ENCODE peak calls at places on chromosomes 1 and 21, in seven cellular contexts. I is hepatocyte, O is GM23338, C is fibroblast of lung, J is PC-9, Y is GM23248, M is PC-3. H is an unnamed sample.

GRCh38 chr1:59360170-59360569 is 63.3 kb downstream of the FGGY start:
- DNase-seq in M (peak), Y (peak), C (peak), I (no peak), O (no peak), J (peak), H (peak)

GRCh38 chr1:53721088-53721487 is 17.9 kb downstream of the GLIS1 start:
- DNase-seq in Y (no peak), M (no peak), C (no peak), O (no peak), I (no peak), J (no peak), H (no peak)

GRCh38 chr1:184986250-184986649 is 11.9 kb upstream of the NIBAN1 start:
- DNase-seq in C (peak), M (peak), I (peak), O (peak), J (no peak), Y (peak), H (peak)

GRCh38 chr1:227396539-227397355 is 78.5 kb upstream of the CDC42BPA start:
- DNase-seq in Y (no peak), O (no peak), J (no peak), C (no peak), I (no peak), M (no peak), H (peak)

GRCh38 chr1:28127617-28128257 is 39.3 kb upstream of the EYA3 start:
- DNase-seq in J (no peak), Y (no peak), I (no peak), O (no peak), M (no peak), C (no peak), H (no peak)

GRCh38 chr1:9293512-9294439 is 1.1 kb downstream of the SPSB1 start:
- DNase-seq in O (peak), M (peak), J (peak), Y (peak), C (peak), I (peak), H (no peak)

GRCh38 chr1:31243451-31244286 is 4.0 kb upstream of the NKAIN1 start:
- DNase-seq in Y (peak), O (no peak), J (no peak), C (peak), I (no peak), M (no peak), H (no peak)

GRCh38 chr1:190067592-190067991 is 410.1 kb downstream of the BRINP3 start:
- DNase-seq in M (peak), C (peak), I (peak), O (no peak), Y (no peak), J (no peak), H (peak)

GRCh38 chr1:204684551-204685235 is 845 bp downstream of the LRRN2 start:
- DNase-seq in I (no peak), J (peak), M (peak), O (peak), Y (no peak), C (no peak), H (no peak)

GRCh38 chr21:16116798-16117197 is 387.0 kb downstream of the USP25 start:
- DNase-seq in J (no peak), M (peak), Y (peak), I (no peak), O (no peak), C (peak), H (no peak)

GRCh38 chr1:190436615-190437014 is 41.0 kb downstream of the BRINP3 start:
- DNase-seq in I (no peak), O (no peak), C (peak), Y (peak), M (peak), J (no peak), H (peak)

GRCh38 chr21:33654412-33654811 is 12.1 kb downstream of the ITSN1 start:
- DNase-seq in M (no peak), J (no peak), C (no peak), I (no peak), Y (no peak), O (no peak), H (no peak)

GRCh38 chr1:16048573-16049189 is 5.1 kb downstream of the CLCNKB start:
- DNase-seq in Y (peak), I (peak), O (peak), M (no peak), C (peak), J (peak), H (no peak)

GRCh38 chr21:45071396-45072165 is 2.8 kb upstream of the ADARB1 start:
- DNase-seq in J (no peak), I (no peak), C (no peak), Y (no peak), O (no peak), M (no peak), H (no peak)

GRCh38 chr1:153699116-153699515 is 20.6 kb downstream of the NPR1 start:
- DNase-seq in Y (peak), I (no peak), O (no peak), C (peak), J (no peak), M (no peak), H (peak)

GRCh38 chr1:183804916-183805734 is at the start of gene RGL1:
- DNase-seq in O (peak), M (peak), C (peak), J (peak), I (peak), Y (peak), H (peak)

GRCh38 chr1:18253093-18253492 is 145.5 kb downstream of the IGSF21 start:
- DNase-seq in M (no peak), I (no peak), O (no peak), C (no peak), Y (no peak), J (no peak), H (no peak)

GRCh38 chr1:230163719-230164118 is 96.7 kb downstream of the GALNT2 start:
- DNase-seq in J (no peak), C (no peak), I (no peak), Y (peak), M (no peak), O (no peak), H (no peak)

GRCh38 chr1:24357011-24357410 is 37.9 kb downstream of the GRHL3 start:
- DNase-seq in O (no peak), M (no peak), Y (no peak), J (no peak), C (no peak), I (no peak), H (no peak)

GRCh38 chr1:216447898-216448568 is 24.8 kb upstream of the USH2A start:
- DNase-seq in J (no peak), C (no peak), M (peak), O (no peak), Y (no peak), I (no peak), H (peak)

GRCh38 chr21:38965910-38966504 is 160.3 kb downstream of the ETS2 start:
- DNase-seq in C (peak), M (no peak), J (peak), Y (no peak), I (peak), O (peak), H (no peak)

GRCh38 chr1:59434336-59434735 is 137.4 kb downstream of the FGGY start:
- DNase-seq in Y (peak), M (peak), O (no peak), J (peak), C (no peak), I (no peak), H (no peak)

GRCh38 chr1:54364613-54365012 is 41.6 kb downstream of the SSBP3 start:
- DNase-seq in O (no peak), Y (no peak), J (no peak), C (no peak), I (no peak), M (no peak), H (no peak)

GRCh38 chr21:40269239-40269638 is 402.0 kb downstream of the PCP4 start:
- DNase-seq in M (no peak), C (no peak), O (no peak), J (no peak), Y (no peak), I (no peak), H (no peak)

GRCh38 chr1:185045793-185046441 is 559 bp downstream of the RNF2 start:
- DNase-seq in Y (peak), O (peak), J (peak), M (no peak), I (peak), C (peak), H (peak)

GRCh38 chr1:33502726-33503125 is 30.3 kb downstream of the ZSCAN20 start:
- DNase-seq in M (no peak), Y (peak), I (no peak), J (no peak), C (no peak), O (no peak), H (peak)

GRCh38 chr1:182784556-182785171 is 4.9 kb upstream of the NPL start:
- DNase-seq in C (peak), M (peak), J (no peak), I (peak), O (peak), Y (peak), H (peak)

GRCh38 chr1:182786223-182787001 is 3.2 kb upstream of the NPL start:
- DNase-seq in I (peak), J (peak), M (peak), O (peak), Y (peak), C (peak), H (peak)

GRCh38 chr1:182787002-182787324 is 2.6 kb upstream of the NPL start:
- DNase-seq in J (no peak), Y (no peak), O (no peak), I (no peak), M (no peak), C (no peak), H (no peak)

GRCh38 chr1:182791464-182792179 is 2.0 kb downstream of the NPL start:
- DNase-seq in Y (no peak), I (no peak), C (no peak), J (no peak), M (no peak), O (no peak), H (no peak)

DNA sequence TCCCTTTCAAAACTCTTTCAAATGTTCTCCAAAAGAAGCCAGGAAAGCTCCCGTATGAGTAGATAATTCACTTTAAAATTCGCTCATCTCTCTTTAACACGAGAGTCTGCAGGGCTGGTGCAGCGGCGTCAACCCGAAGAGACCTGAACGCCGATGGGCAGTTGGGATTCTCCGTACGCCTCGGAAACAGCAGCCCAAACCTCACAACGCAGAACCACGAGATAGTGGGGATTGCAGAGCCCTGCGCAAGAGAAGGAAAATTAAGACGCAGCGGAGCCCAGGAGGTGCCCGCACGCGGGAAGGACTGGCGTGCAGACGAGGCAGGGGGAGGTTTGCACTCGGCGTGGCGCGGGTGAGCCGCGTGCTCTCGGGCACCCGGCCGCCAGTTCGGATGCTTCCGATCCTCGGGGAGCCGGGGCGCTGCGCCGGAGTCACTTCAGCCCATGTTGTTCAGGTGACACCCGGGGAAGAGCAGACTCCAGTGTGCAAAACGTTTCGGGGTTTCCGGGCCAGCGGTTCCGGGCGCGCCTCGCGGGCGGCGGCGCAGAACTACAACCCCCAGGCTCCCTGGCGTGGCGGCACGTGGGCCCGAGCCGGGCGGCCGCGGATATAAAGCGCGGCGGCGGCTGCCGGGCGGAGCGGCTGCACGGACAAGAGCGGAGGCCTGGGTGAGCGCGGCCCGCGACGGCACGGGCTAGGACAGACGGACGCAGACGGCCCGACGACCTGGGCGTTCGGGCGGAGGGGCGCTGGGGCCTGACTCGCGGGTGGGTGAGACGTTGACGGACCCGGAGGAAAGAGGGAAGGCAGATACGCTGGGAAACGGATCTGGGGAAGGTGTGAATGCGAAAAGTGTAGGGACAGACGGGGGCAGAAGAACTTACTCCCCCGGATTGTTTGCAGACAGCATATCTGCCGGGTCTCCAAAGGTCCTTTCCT is at the start of gene NPL:
- DNase-seq in C (peak), O (peak), J (peak), Y (peak), I (peak), M (peak), H (peak)
- TF ChIP-seq EZH2 in C (peak), O (peak), J (no peak), Y (no peak), I (peak), M (peak), H (no peak)

GRCh38 chr1:245156041-245156735 is 1.4 kb downstream of the KIF26B start:
- DNase-seq in C (peak), Y (peak), O (peak), J (peak), M (peak), I (peak), H (peak)
- TF ChIP-seq EZH2 in C (no peak), Y (no peak), O (no peak), J (no peak), M (no peak), I (no peak), H (no peak)

GRCh38 chr1:212606042-212606733 is 2.4 kb upstream of the ATF3 start:
- DNase-seq in M (no peak), O (no peak), Y (peak), I (no peak), C (no peak), J (no peak), H (no peak)

GRCh38 chr1:212605441-212605976 is 3.1 kb upstream of the ATF3 start:
- DNase-seq in M (no peak), Y (peak), C (no peak), I (no peak), J (no peak), O (no peak), H (peak)

GRCh38 chr1:212607924-212608208 is 695 bp upstream of the ATF3 start:
- DNase-seq in Y (peak), I (no peak), J (no peak), M (no peak), O (no peak), C (no peak), H (no peak)

GRCh38 chr1:212607206-212607923 is 1.2 kb upstream of the ATF3 start:
- DNase-seq in Y (no peak), C (no peak), I (no peak), J (peak), O (peak), M (peak), H (peak)

DNA sequence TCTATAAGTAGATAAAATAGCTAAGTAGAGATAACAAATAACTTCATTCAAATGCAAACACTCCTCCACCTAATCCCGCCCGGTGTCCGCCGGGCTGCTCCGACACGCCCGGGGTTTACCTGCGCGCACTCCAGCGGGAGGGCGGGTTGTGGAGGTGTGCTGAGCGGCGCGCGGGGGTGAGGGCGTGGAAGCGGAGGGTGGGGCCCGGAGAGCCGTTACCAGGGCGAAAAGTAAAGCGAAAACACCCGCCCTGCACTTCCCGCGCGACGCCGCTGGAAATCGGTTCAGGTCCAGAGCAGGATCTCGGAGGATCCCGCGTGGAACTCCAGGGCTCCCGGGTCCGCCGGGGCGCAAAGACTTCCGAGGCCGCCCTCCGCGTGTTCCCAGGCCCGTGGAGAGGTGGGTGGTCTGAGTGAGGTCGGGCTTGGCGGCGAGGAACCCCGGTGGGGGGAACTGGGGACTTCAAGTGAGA is 1.8 kb upstream of the ATF3 start:
- DNase-seq in Y (peak), M (peak), C (no peak), O (peak), J (peak), I (peak), H (peak)
- TF ChIP-seq EZH2 in Y (peak), M (peak), C (no peak), O (peak), J (peak), I (peak), H (no peak)

GRCh38 chr1:115837386-115837761 is 3.6 kb downstream of the NHLH2 start:
- DNase-seq in O (no peak), J (no peak), Y (no peak), C (no peak), M (no peak), I (no peak), H (no peak)

GRCh38 chr1:115837762-115838421 is 3.0 kb downstream of the NHLH2 start:
- DNase-seq in M (no peak), I (peak), O (peak), Y (peak), C (no peak), J (no peak), H (no peak)

GRCh38 chr1:115839706-115840095 is 1.2 kb downstream of the NHLH2 start:
- DNase-seq in O (no peak), I (no peak), C (no peak), J (no peak), M (no peak), Y (peak), H (no peak)

GRCh38 chr1:115838426-115838804 is 2.5 kb downstream of the NHLH2 start:
- DNase-seq in Y (no peak), C (no peak), I (no peak), O (peak), J (no peak), M (no peak), H (no peak)

GRCh38 chr1:115838805-115839705 is 1.9 kb downstream of the NHLH2 start:
- DNase-seq in C (no peak), M (no peak), J (peak), I (peak), O (peak), Y (peak), H (peak)
- TF ChIP-seq EZH2 in C (peak), M (peak), J (no peak), I (peak), O (no peak), Y (peak), H (no peak)

DNA sequence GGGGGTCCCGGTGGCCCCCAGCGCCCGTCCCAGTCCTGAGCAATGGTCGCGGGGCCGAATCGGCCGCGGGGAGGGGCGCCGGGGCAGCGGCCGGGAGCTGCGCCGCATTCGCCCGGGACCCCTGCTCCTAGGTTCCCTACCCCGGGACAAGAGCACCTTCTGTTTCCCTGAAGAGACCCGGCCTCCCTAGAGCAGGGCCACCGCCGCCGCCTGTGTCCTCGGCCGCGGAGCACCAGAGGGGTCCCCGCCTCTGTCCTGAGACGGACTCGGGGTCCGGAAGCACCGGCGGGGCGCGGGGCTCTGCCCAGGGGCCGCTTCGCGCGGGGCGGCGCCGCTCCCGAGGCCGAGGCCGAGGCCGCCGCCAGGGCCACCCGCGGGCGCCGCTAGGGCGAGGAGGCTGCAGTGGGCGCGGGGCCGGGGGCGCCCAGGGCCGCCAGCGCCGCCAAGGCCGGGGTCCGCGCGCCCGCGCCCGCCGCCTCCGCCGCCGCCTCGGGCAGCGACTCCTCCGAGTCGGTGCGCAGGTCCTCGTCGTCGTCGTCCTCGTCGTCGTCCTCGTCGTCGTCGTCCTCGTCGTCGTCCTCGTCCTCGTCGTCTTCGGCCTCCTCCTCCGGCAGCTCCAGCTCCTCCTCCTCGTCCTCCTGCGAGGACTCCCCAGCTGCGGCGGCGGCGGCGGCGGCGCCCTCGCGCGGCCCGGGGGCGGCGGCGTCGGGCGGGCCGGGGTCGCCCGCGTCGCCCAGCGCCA is 157.7 kb downstream of the CASZ1 start:
- DNase-seq in J (no peak), Y (no peak), I (no peak), O (peak), M (no peak), C (no peak), H (no peak)
- TF ChIP-seq EZH2 in J (no peak), Y (no peak), I (no peak), O (no peak), M (no peak), C (no peak), H (no peak)

DNA sequence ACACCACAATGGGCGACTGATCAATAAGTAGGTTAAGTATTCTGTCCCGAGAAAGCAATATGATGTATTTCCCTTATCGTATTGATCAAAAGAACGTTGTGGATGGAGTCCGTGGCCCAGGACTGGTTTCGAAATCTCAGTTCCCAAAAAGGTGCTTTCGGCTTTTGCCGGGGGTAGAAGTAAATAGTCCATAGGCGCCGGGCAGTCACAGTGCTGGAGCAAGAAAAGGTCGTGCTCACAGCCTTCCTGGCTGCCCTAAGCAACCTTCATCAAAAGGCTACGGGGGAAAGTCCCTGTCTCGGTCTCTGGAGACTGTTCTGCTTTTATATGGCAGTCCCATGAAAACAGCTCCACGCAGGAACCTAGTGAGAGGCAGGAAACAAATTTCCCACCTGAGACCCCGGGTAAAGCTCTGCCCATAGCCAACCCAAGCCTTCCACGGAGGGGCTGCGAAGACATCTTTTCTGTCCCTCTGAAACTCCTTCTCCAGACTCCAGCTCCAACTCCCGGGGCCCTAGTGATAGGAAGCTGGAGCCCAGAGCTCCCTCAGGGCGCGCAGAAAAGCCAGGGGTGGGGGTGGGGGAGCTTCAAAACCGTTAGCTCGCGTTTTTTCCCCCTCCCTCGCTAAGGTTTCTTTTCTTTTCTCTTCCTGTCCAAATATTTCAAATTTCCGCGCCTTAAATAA is 7.0 kb downstream of the CDKN2C start:
- DNase-seq in M (peak), J (no peak), C (peak), I (no peak), O (peak), Y (peak), H (peak)
- TF ChIP-seq EZH2 in M (no peak), J (no peak), C (no peak), I (peak), O (peak), Y (no peak), H (no peak)

GRCh38 chr1:118981436-118981835 is 6.7 kb downstream of the TBX15 start:
- DNase-seq in C (no peak), O (no peak), J (no peak), M (no peak), Y (peak), I (no peak), H (no peak)

GRCh38 chr1:118982281-118982680 is 5.9 kb downstream of the TBX15 start:
- DNase-seq in Y (peak), I (no peak), C (no peak), M (no peak), O (no peak), J (no peak), H (no peak)

GRCh38 chr1:118983558-118984021 is 4.6 kb downstream of the TBX15 start:
- DNase-seq in Y (peak), C (no peak), O (peak), I (no peak), M (no peak), J (no peak), H (no peak)

GRCh38 chr1:118984086-118984989 is 3.8 kb downstream of the TBX15 start:
- DNase-seq in Y (peak), C (peak), J (no peak), I (no peak), M (no peak), O (peak), H (no peak)

GRCh38 chr1:118982816-118983557 is 5.2 kb downstream of the TBX15 start:
- DNase-seq in O (peak), C (no peak), I (no peak), J (no peak), Y (peak), M (no peak), H (no peak)
- TF ChIP-seq EZH2 in O (peak), C (no peak), I (no peak), J (no peak), Y (no peak), M (no peak), H (no peak)

H was measured in mammary epithelial cell.